ENCODE peak calls at places on chromosomes 4 and X, in six cellular contexts. P is K562, N is GM12878, X is endothelial cell of umbilical vein, F is A549, V is HepG2. R is an unnamed sample.

GRCh38 chr4:92304073-92304472 is 307 bp downstream of the GRID2 start:
- DNase-seq in N (no peak), V (no peak), X (no peak), F (no peak), P (no peak), R (no peak)

GRCh38 chr4:172927096-172927495 is 241.5 kb upstream of the GALNT7 start:
- DNase-seq in V (no peak), F (no peak), N (no peak), X (peak), P (no peak), R (no peak)

GRCh38 chrX:68842781-68843581 is 14.2 kb downstream of the EFNB1 start:
- DNase-seq in F (no peak), N (no peak), X (no peak), P (no peak), V (no peak), R (peak)

GRCh38 chr4:14168919-14169318 is 541.4 kb upstream of the BOD1L1 start:
- DNase-seq in N (peak), V (no peak), P (no peak), F (peak), X (peak), R (no peak)

GRCh38 chrX:11792461-11793421 is 34.7 kb downstream of the MSL3 start:
- DNase-seq in F (no peak), P (no peak), V (no peak), N (peak), X (no peak), R (no peak)

GRCh38 chr4:110270492-110271197 is 72.2 kb upstream of the ELOVL6 start:
- DNase-seq in N (no peak), V (no peak), P (no peak), F (no peak), X (no peak), R (peak)

GRCh38 chr4:113276448-113277158 is 227.2 kb downstream of the ANK2 start:
- DNase-seq in F (no peak), X (no peak), P (no peak), N (no peak), V (no peak), R (no peak)

GRCh38 chr4:162837241-162837640 is 329.4 kb downstream of the NAF1 start:
- DNase-seq in X (no peak), V (no peak), N (no peak), F (no peak), P (no peak), R (no peak)

GRCh38 chr4:113243312-113243711 is 193.9 kb downstream of the ANK2 start:
- DNase-seq in F (no peak), X (no peak), N (no peak), P (no peak), V (no peak), R (no peak)

GRCh38 chrX:130770615-130771014 is 132.4 kb downstream of the ENOX2 start:
- DNase-seq in N (no peak), V (no peak), P (no peak), X (peak), F (no peak), R (peak)
- TF ChIP-seq MAX in N (no peak), V (no peak), P (no peak), X (no peak), F (no peak), R (no peak)

GRCh38 chr4:143337600-143338287 is 1.1 kb downstream of the GAB1 start:
- DNase-seq in V (peak), X (no peak), F (no peak), P (no peak), N (no peak), R (peak)

GRCh38 chr4:143339497-143339896 is 2.8 kb downstream of the GAB1 start:
- DNase-seq in P (no peak), F (no peak), N (no peak), V (no peak), X (no peak), R (no peak)

GRCh38 chr4:143335979-143336827 is 473 bp upstream of the GAB1 start:
- DNase-seq in V (peak), X (peak), F (peak), N (no peak), P (peak), R (peak)

GRCh38 chr4:143336828-143337599 is at the start of gene GAB1:
- DNase-seq in F (peak), N (no peak), V (peak), X (peak), P (peak), R (peak)

GRCh38 chr4:143338313-143338712 is 1.6 kb downstream of the GAB1 start:
- DNase-seq in V (no peak), N (no peak), X (no peak), P (no peak), F (no peak), R (no peak)
- H3K4me3 ChIP-seq in V (peak), N (no peak), X (no peak), P (no peak), F (no peak), R (no peak)

DNA sequence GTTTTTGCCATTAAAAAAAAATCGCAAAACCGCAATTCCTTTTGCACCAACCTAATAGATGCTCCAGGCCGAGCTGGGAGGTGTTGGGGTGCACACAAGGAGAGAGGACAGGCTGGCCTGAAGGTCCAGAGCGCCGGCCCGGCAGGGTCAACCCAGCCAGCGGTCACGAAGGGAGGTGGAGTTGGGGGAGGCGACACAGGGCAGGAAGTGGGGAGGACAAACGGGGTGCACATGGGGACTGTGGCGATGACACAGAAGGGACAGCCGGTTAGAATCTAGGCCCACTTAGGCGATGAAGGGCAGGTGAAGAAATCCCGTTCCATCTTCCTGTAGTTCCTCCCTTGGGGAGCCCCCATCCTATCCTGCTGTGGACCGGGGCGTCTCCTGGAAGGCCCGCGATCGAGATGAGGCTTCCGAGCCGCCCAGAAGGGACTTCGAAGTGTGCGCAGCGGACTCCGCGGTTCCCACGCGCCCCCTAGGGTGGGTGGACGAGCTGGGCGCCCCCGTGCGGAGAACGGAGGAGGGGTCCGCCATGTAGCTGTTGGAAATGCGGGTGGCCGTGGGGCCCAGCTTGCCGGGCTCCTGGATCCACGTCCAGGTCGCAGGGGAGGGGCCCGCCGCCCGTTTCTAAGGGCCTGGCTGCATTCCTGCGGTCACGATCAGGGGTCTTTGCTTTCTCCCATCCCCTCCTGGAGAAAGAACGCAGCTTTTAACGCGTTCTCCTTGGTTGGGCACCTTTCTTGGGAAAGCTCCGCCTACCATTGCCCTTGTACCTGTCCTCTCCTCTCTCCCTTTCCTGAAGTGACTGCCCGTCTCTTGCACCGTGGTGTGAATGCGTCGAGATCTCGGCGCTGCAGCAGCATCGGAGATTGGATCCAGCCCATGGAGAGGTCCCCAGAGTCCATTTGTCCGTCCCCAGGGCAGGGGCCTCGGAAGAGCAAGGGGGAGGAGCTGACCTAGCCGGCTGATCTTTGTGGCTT is 17.0 kb upstream of the HPF1 start:
- DNase-seq in P (peak), V (no peak), X (peak), N (no peak), F (no peak), R (no peak)
- TF ChIP-seq CTCF in P (peak), V (no peak), X (peak), N (peak), F (no peak), R (no peak)

DNA sequence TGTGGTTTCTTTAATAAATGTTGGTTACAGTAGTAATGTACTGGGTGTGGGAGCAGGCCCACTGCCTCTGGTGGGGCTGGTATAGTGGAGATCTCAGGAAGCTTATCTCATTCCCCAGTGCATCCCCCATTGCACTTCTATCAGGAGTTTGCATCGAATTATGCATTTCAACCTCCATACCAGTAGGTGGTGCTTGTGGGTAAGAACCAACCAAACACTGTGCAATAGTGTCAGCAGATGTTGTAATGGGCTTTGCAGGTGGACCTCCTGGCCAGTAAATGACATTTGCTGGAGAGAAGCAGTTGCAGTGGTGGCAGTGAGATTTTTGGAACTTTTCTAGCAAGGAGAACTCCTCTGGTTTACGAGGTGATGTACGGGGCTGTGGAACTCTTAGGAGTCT is 150.6 kb downstream of the POU3F4 start:
- DNase-seq in N (no peak), F (peak), X (no peak), V (peak), P (peak), R (peak)
- TF ChIP-seq MAX in N (no peak), F (no peak), X (no peak), V (no peak), P (no peak), R (no peak)

GRCh38 chr4:25670991-25671390 is 15.3 kb downstream of the SLC34A2 start:
- DNase-seq in V (no peak), F (no peak), X (no peak), P (no peak), N (no peak), R (no peak)
- H3K4me3 ChIP-seq in V (no peak), F (no peak), X (no peak), P (no peak), N (no peak), R (no peak)

DNA sequence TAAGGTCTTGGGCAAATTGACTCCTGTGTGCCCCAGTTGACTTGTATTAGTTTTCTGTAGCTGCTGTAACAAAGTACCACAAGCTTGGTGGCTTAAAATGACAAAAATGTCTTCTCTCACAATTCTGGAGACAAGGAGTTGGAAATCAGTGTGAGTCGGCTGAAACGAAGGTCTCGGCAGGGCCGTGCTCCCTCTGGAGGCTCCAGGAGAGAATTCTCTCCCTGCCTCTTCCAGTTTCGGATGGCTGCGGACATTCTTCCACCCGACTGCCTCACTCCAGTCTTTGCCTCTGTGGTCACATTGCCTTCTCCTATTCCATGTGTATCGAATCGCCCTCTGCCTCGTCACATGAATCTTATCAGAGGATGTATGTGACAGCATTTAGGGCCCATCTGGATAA is 66.0 kb upstream of the PHOX2B start:
- DNase-seq in X (peak), N (no peak), V (no peak), P (no peak), F (no peak), R (no peak)
- TF ChIP-seq CTCF in X (peak), N (no peak), V (peak), P (no peak), F (peak), R (no peak)

GRCh38 chrX:41025926-41026325 is 59.3 kb upstream of the USP9X start:
- DNase-seq in P (peak), V (no peak), N (no peak), X (no peak), F (no peak), R (no peak)

GRCh38 chrX:41024755-41025154 is 60.5 kb upstream of the USP9X start:
- DNase-seq in N (no peak), P (no peak), X (no peak), V (no peak), F (no peak), R (no peak)

GRCh38 chrX:41029332-41029731 is 55.9 kb upstream of the USP9X start:
- DNase-seq in P (no peak), N (no peak), X (no peak), V (peak), F (no peak), R (no peak)

GRCh38 chrX:41026326-41027136 is 58.7 kb upstream of the USP9X start:
- DNase-seq in X (no peak), N (no peak), P (no peak), V (no peak), F (no peak), R (no peak)

DNA sequence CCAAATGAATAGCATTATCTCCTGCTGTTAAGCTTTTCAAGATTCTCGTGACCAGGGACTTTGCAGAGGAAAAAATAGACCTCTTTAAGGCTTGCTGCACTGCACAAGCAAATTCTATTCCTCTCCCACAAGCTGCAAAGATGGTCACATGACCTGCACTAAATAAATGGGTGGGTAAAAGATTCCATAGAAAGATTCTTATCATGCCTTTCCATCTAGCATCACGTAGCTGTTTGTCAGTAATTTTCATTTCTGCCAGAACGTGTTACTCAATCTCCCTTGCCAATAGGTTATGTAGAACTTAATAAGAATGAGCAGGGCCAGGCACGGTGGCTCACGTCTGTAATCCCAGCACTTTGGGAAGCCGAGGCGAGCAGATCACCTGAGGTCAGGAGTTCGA is 57.9 kb upstream of the USP9X start:
- DNase-seq in P (no peak), V (no peak), N (no peak), F (peak), X (no peak), R (no peak)
- TF ChIP-seq MAX in P (no peak), V (no peak), N (no peak), F (peak), X (no peak), R (no peak)

DNA sequence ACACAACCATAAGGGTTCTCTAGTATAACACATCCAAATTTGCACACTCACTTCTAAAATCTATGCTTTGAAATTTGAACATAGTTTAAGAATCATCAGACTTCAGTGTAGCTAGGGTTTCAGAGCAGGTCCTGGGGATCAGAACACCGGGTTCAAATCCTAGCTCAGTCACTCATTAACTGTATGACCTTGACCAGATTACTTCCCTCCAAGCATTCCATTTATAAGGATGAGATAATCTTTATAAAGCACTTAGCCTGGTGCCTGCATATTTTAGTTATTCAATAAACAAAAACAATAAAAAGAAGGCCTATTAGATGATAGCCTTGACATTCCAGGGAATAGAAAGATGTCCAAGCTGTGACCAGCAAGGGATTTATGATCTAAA is 4.8 kb upstream of the STBD1 start:
- DNase-seq in F (no peak), N (no peak), P (no peak), V (peak), X (no peak), R (no peak)
- H3K4me3 ChIP-seq in F (no peak), N (no peak), P (no peak), V (peak), X (no peak), R (no peak)

DNA sequence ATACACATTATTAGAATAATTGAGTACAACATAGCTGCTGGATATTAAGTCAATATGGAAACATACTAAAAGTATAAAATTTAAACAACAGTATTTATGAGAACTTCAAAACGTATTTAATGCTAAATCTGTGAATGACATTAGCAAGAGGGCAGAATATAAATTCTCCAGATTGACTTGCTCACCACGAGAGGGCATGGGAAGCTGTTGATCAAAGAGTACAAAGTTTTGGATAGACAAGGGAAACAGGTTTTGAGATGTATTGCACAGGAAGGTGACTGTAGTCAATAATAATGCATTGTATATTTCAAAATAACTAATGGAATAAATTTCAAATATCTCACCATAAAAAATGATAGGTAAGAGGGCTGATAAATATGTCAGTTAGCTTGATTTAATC is 768.2 kb downstream of the CENPC start:
- DNase-seq in F (no peak), P (no peak), N (no peak), V (no peak), X (no peak), R (no peak)
- TF ChIP-seq CTCF in F (no peak), P (no peak), N (no peak), V (no peak), X (no peak), R (no peak)

DNA sequence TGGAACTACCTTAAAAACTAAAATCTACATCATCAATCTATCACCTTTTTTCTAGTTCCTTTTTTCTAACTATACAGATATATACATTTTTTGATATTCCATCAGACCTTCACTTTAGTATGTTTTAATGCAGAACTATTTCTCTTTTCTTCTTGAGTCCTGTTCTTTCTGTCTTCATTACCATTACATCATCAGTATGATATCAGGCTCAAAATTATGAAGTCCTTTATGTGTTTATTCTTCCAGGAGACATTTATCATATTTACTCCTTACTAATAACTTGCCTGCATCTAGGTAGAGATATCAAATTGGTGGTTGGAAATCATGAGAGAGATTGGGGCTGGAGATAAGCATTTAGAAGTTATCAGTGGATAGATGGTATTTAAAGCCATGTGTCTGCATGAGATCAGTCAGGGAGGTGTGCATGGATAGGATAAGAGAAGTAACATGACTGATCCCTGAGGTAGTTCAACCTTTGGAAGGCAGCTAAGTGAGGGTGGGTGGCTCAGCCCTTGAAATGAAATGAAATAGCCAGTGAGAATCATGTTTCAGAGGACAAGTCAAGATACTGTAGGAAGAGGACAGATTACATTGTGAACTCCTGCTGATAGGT is 43.1 kb downstream of the MRPL1 start:
- DNase-seq in F (no peak), N (no peak), X (no peak), P (peak), V (no peak), R (no peak)
- TF ChIP-seq MAX in F (no peak), N (no peak), X (no peak), P (no peak), V (no peak), R (no peak)

R was measured in NB4.